ENCODE peak calls at places on chromosomes 6 and 20, in nine cellular contexts. One of them, this sample, is unnamed.

GRCh38 chr6:71190809-71191208 is 97.8 kb upstream of the OGFRL1 start:
- DNase-seq in heart right ventricle: no peak
- DNase-seq in epithelial cell of esophagus: peak
- DNase-seq in AG09309: no peak
- DNase-seq in endodermal cell: no peak
- DNase-seq in hepatocyte: peak
- DNase-seq in spleen: no peak
- DNase-seq in astrocyte of the spinal cord: peak
- DNase-seq in BE2C: no peak
- DNase-seq in this sample: peak

GRCh38 chr20:57879437-57880115 is 169.8 kb upstream of the PMEPA1 start:
- DNase-seq in astrocyte of the spinal cord: no peak
- DNase-seq in AG09309: no peak
- DNase-seq in hepatocyte: no peak
- DNase-seq in BE2C: no peak
- DNase-seq in spleen: no peak
- DNase-seq in heart right ventricle: no peak
- DNase-seq in epithelial cell of esophagus: no peak
- DNase-seq in endodermal cell: no peak
- DNase-seq in this sample: no peak

GRCh38 chr6:168093634-168094033 is 14.6 kb upstream of the FRMD1 start:
- DNase-seq in hepatocyte: no peak
- DNase-seq in spleen: peak
- DNase-seq in endodermal cell: no peak
- DNase-seq in epithelial cell of esophagus: no peak
- DNase-seq in BE2C: no peak
- DNase-seq in heart right ventricle: no peak
- DNase-seq in astrocyte of the spinal cord: no peak
- DNase-seq in AG09309: no peak
- DNase-seq in this sample: no peak

GRCh38 chr20:39381598-39381997 is 419.5 kb downstream of the DHX35 start:
- DNase-seq in spleen: no peak
- DNase-seq in AG09309: no peak
- DNase-seq in hepatocyte: no peak
- DNase-seq in astrocyte of the spinal cord: no peak
- DNase-seq in heart right ventricle: no peak
- DNase-seq in epithelial cell of esophagus: no peak
- DNase-seq in BE2C: no peak
- DNase-seq in endodermal cell: peak
- DNase-seq in this sample: no peak

GRCh38 chr6:32952817-32953739 is at the start of gene HLA-DMA:
- DNase-seq in AG09309: peak
- DNase-seq in hepatocyte: peak
- DNase-seq in astrocyte of the spinal cord: peak
- DNase-seq in endodermal cell: peak
- DNase-seq in epithelial cell of esophagus: peak
- DNase-seq in heart right ventricle: peak
- DNase-seq in spleen: peak
- DNase-seq in BE2C: peak
- DNase-seq in this sample: peak

GRCh38 chr6:144087789-144088426 is 7.5 kb downstream of the SF3B5 start:
- DNase-seq in BE2C: no peak
- DNase-seq in astrocyte of the spinal cord: no peak
- DNase-seq in AG09309: no peak
- DNase-seq in spleen: no peak
- DNase-seq in heart right ventricle: no peak
- DNase-seq in endodermal cell: no peak
- DNase-seq in epithelial cell of esophagus: no peak
- DNase-seq in hepatocyte: no peak
- DNase-seq in this sample: no peak

GRCh38 chr6:38634518-38634917 is 5.2 kb downstream of the BTBD9 start:
- DNase-seq in AG09309: no peak
- DNase-seq in astrocyte of the spinal cord: no peak
- DNase-seq in endodermal cell: no peak
- DNase-seq in epithelial cell of esophagus: no peak
- DNase-seq in spleen: no peak
- DNase-seq in BE2C: no peak
- DNase-seq in hepatocyte: no peak
- DNase-seq in heart right ventricle: no peak
- DNase-seq in this sample: peak

GRCh38 chr20:24590193-24590982 is 121.0 kb downstream of the SYNDIG1 start:
- DNase-seq in AG09309: no peak
- DNase-seq in endodermal cell: no peak
- DNase-seq in spleen: no peak
- DNase-seq in epithelial cell of esophagus: no peak
- DNase-seq in hepatocyte: no peak
- DNase-seq in heart right ventricle: no peak
- DNase-seq in BE2C: no peak
- DNase-seq in astrocyte of the spinal cord: no peak
- DNase-seq in this sample: no peak

GRCh38 chr20:53631909-53632662 is 38.4 kb upstream of the ZNF217 start:
- DNase-seq in hepatocyte: no peak
- DNase-seq in epithelial cell of esophagus: no peak
- DNase-seq in AG09309: no peak
- DNase-seq in astrocyte of the spinal cord: no peak
- DNase-seq in spleen: no peak
- DNase-seq in BE2C: no peak
- DNase-seq in endodermal cell: peak
- DNase-seq in heart right ventricle: no peak
- DNase-seq in this sample: no peak

GRCh38 chr20:53639128-53639527 is 45.5 kb upstream of the ZNF217 start:
- DNase-seq in AG09309: no peak
- DNase-seq in epithelial cell of esophagus: no peak
- DNase-seq in BE2C: no peak
- DNase-seq in hepatocyte: no peak
- DNase-seq in endodermal cell: no peak
- DNase-seq in astrocyte of the spinal cord: no peak
- DNase-seq in heart right ventricle: no peak
- DNase-seq in spleen: no peak
- DNase-seq in this sample: no peak

GRCh38 chr20:53639647-53640440 is 46.2 kb upstream of the ZNF217 start:
- DNase-seq in heart right ventricle: no peak
- DNase-seq in endodermal cell: peak
- DNase-seq in BE2C: no peak
- DNase-seq in astrocyte of the spinal cord: no peak
- DNase-seq in AG09309: no peak
- DNase-seq in epithelial cell of esophagus: no peak
- DNase-seq in spleen: no peak
- DNase-seq in hepatocyte: no peak
- DNase-seq in this sample: no peak

GRCh38 chr20:53636725-53637097 is 43.1 kb upstream of the ZNF217 start:
- DNase-seq in hepatocyte: no peak
- DNase-seq in AG09309: no peak
- DNase-seq in heart right ventricle: no peak
- DNase-seq in astrocyte of the spinal cord: no peak
- DNase-seq in epithelial cell of esophagus: no peak
- DNase-seq in spleen: no peak
- DNase-seq in endodermal cell: no peak
- DNase-seq in BE2C: no peak
- DNase-seq in this sample: no peak

DNA sequence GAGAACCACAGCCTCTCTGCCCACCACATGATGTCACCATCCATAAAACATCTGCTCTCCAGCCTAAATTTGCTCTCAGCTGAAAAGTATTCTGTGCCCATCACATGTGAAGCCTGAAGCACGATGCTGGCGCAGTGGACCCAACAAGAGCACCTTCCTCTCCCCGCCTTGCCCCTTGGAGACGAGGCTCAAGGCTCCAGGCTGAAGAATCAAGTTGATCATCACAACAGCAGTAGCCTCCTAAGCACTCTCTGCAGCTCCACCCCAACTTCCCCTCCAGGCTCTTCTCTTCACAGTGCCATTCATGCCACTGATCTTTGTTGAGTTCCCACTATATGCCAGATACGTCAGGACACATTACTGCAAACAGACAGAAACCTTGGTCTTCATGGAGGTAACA is 41.5 kb upstream of the ZNF217 start:
- DNase-seq in epithelial cell of esophagus: no peak
- DNase-seq in astrocyte of the spinal cord: no peak
- DNase-seq in BE2C: no peak
- DNase-seq in spleen: no peak
- DNase-seq in hepatocyte: no peak
- DNase-seq in heart right ventricle: no peak
- DNase-seq in AG09309: no peak
- DNase-seq in endodermal cell: no peak
- DNase-seq in this sample: no peak
- TF ChIP-seq CTCF in epithelial cell of esophagus: no peak
- TF ChIP-seq CTCF in astrocyte of the spinal cord: no peak
- TF ChIP-seq CTCF in BE2C: no peak
- TF ChIP-seq CTCF in spleen: no peak
- TF ChIP-seq CTCF in hepatocyte: no peak
- TF ChIP-seq CTCF in heart right ventricle: no peak
- TF ChIP-seq CTCF in AG09309: no peak
- TF ChIP-seq CTCF in endodermal cell: no peak
- TF ChIP-seq CTCF in this sample: no peak

GRCh38 chr6:105994522-105995402 is 91.4 kb upstream of the PRDM1 start:
- DNase-seq in hepatocyte: peak
- DNase-seq in BE2C: peak
- DNase-seq in AG09309: peak
- DNase-seq in endodermal cell: peak
- DNase-seq in astrocyte of the spinal cord: peak
- DNase-seq in heart right ventricle: peak
- DNase-seq in spleen: peak
- DNase-seq in epithelial cell of esophagus: peak
- DNase-seq in this sample: peak

GRCh38 chr6:105993769-105994521 is 92.2 kb upstream of the PRDM1 start:
- DNase-seq in AG09309: no peak
- DNase-seq in astrocyte of the spinal cord: peak
- DNase-seq in spleen: peak
- DNase-seq in epithelial cell of esophagus: peak
- DNase-seq in heart right ventricle: peak
- DNase-seq in endodermal cell: peak
- DNase-seq in hepatocyte: peak
- DNase-seq in BE2C: no peak
- DNase-seq in this sample: peak

GRCh38 chr6:105991561-105992314 is 94.4 kb upstream of the PRDM1 start:
- DNase-seq in spleen: peak
- DNase-seq in endodermal cell: peak
- DNase-seq in AG09309: no peak
- DNase-seq in epithelial cell of esophagus: peak
- DNase-seq in heart right ventricle: no peak
- DNase-seq in hepatocyte: peak
- DNase-seq in astrocyte of the spinal cord: no peak
- DNase-seq in BE2C: peak
- DNase-seq in this sample: no peak

GRCh38 chr6:105992315-105992961 is 93.7 kb upstream of the PRDM1 start:
- DNase-seq in BE2C: peak
- DNase-seq in epithelial cell of esophagus: peak
- DNase-seq in heart right ventricle: peak
- DNase-seq in endodermal cell: peak
- DNase-seq in hepatocyte: peak
- DNase-seq in AG09309: no peak
- DNase-seq in spleen: peak
- DNase-seq in astrocyte of the spinal cord: peak
- DNase-seq in this sample: peak

DNA sequence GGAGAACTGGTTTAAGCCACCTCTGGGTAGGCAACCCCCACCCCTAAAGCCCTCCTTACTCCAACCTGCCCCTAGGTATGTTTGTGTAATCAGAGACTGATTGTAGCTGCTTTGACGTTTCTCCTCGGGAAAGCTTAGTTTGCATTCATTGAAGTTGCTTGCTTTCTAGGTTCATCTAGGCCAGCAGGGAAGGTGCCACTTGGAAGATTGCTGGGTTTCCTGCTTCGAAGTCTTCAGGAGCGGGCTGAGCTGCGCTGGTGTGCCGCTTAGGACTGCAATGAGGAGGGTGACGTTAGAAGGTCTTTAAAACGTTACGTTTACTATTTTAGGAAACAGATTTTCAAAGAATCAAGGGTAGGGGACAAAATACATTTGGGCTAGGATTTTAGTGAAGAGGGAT is 92.8 kb upstream of the PRDM1 start:
- DNase-seq in BE2C: no peak
- DNase-seq in epithelial cell of esophagus: no peak
- DNase-seq in AG09309: no peak
- DNase-seq in spleen: no peak
- DNase-seq in hepatocyte: peak
- DNase-seq in endodermal cell: peak
- DNase-seq in heart right ventricle: no peak
- DNase-seq in astrocyte of the spinal cord: peak
- DNase-seq in this sample: no peak
- H3K4me3 ChIP-seq in BE2C: no peak
- H3K4me3 ChIP-seq in epithelial cell of esophagus: no peak
- H3K4me3 ChIP-seq in AG09309: no peak
- H3K4me3 ChIP-seq in spleen: peak
- H3K4me3 ChIP-seq in hepatocyte: peak
- H3K4me3 ChIP-seq in endodermal cell: peak
- H3K4me3 ChIP-seq in heart right ventricle: no peak
- H3K4me3 ChIP-seq in astrocyte of the spinal cord: no peak
- H3K4me3 ChIP-seq in this sample: no peak

DNA sequence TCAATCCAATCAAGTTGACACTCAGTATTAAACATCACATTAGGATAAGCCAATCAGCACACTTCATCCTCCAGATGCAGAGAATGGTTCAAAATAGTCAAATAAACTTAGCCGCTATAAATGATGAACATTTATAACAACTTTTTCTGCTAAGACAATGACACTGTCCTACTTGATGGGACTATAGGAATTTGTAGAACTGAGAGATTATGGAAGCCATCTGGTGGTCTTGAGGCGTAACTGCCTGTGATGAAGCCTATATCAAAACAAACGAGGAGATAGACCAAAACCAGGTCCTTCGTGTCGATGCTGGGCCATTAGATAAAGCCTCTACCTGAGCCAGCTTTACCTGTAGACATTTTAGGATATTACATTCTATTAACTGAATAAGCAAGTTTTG is 631.1 kb downstream of the COL12A1 start:
- DNase-seq in astrocyte of the spinal cord: peak
- DNase-seq in endodermal cell: peak
- DNase-seq in hepatocyte: peak
- DNase-seq in AG09309: no peak
- DNase-seq in epithelial cell of esophagus: peak
- DNase-seq in spleen: no peak
- DNase-seq in BE2C: no peak
- DNase-seq in heart right ventricle: no peak
- DNase-seq in this sample: peak
- TF ChIP-seq CTCF in astrocyte of the spinal cord: peak
- TF ChIP-seq CTCF in endodermal cell: peak
- TF ChIP-seq CTCF in hepatocyte: peak
- TF ChIP-seq CTCF in AG09309: peak
- TF ChIP-seq CTCF in epithelial cell of esophagus: peak
- TF ChIP-seq CTCF in spleen: no peak
- TF ChIP-seq CTCF in BE2C: peak
- TF ChIP-seq CTCF in heart right ventricle: peak
- TF ChIP-seq CTCF in this sample: peak

DNA sequence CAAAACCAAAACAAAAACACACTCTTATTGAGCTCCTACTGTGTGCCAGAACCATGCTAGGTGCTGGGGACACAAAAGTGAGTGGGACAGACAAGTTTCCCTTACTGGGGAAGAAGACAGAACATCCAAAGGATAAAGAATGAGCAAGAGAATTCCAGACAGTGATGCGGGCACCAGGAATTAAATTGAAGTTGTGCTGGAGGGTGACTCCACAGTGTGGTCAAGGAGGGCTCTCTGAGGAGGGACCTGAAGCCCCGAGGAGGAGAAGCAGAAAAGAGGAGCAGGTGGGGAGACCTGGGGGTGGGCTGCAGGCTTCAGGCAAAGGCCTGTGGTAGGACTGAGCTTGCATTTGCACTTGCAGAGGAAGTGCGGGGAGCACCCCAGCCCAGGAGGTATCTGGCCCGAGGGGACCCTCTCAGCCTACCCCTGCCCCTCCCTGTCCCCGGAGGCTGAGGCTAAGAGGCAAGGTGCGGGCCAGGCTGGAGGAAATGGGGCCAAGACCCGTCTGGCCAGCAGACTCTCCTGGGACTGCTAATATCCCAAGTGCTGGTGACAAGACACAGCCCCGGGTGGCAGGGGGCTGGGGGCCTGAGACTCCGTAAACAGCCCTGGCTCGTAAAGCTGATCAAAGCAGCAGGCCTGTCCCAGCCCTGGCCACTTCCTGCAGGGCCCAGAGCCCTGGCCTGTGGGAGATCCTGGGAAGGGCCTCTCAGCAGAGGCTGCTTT is 57.1 kb downstream of the SNAI1 start:
- DNase-seq in astrocyte of the spinal cord: no peak
- DNase-seq in BE2C: peak
- DNase-seq in AG09309: no peak
- DNase-seq in heart right ventricle: no peak
- DNase-seq in epithelial cell of esophagus: no peak
- DNase-seq in endodermal cell: peak
- DNase-seq in spleen: no peak
- DNase-seq in hepatocyte: no peak
- DNase-seq in this sample: no peak
- H3K4me3 ChIP-seq in astrocyte of the spinal cord: no peak
- H3K4me3 ChIP-seq in BE2C: no peak
- H3K4me3 ChIP-seq in AG09309: no peak
- H3K4me3 ChIP-seq in heart right ventricle: no peak
- H3K4me3 ChIP-seq in epithelial cell of esophagus: no peak
- H3K4me3 ChIP-seq in endodermal cell: no peak
- H3K4me3 ChIP-seq in spleen: no peak
- H3K4me3 ChIP-seq in hepatocyte: no peak
- H3K4me3 ChIP-seq in this sample: no peak